ENCODE peak calls at places on chromosomes 11 and 22, in eight cellular contexts. One of them, this sample, is unnamed.

GRCh38 chr11:130827697-130828377 is 88.4 kb downstream of the SNX19 start:
- DNase-seq in Caco-2: peak
- DNase-seq in heart left ventricle: no peak
- DNase-seq in cardiac fibroblast: peak
- DNase-seq in AG04449: no peak
- DNase-seq in HepG2: peak
- DNase-seq in endothelial cell: peak
- DNase-seq in HFFc6: peak
- DNase-seq in this sample: peak

GRCh38 chr11:88979641-88980040 is 86.1 kb downstream of the GRM5 start:
- DNase-seq in cardiac fibroblast: no peak
- DNase-seq in HepG2: no peak
- DNase-seq in AG04449: no peak
- DNase-seq in HFFc6: peak
- DNase-seq in heart left ventricle: no peak
- DNase-seq in Caco-2: no peak
- DNase-seq in endothelial cell: no peak
- DNase-seq in this sample: no peak

GRCh38 chr11:70916321-70916720 is 336.1 kb downstream of the SHANK2 start:
- DNase-seq in endothelial cell: no peak
- DNase-seq in Caco-2: no peak
- DNase-seq in cardiac fibroblast: no peak
- DNase-seq in AG04449: no peak
- DNase-seq in HepG2: no peak
- DNase-seq in heart left ventricle: no peak
- DNase-seq in HFFc6: no peak
- DNase-seq in this sample: no peak

GRCh38 chr11:69321877-69322350 is 28.0 kb downstream of the MYEOV start:
- DNase-seq in AG04449: peak
- DNase-seq in cardiac fibroblast: peak
- DNase-seq in endothelial cell: no peak
- DNase-seq in HFFc6: peak
- DNase-seq in HepG2: no peak
- DNase-seq in Caco-2: peak
- DNase-seq in heart left ventricle: no peak
- DNase-seq in this sample: no peak

GRCh38 chr22:32306561-32306960 is 51.1 kb upstream of the RFPL3 start:
- DNase-seq in AG04449: no peak
- DNase-seq in heart left ventricle: no peak
- DNase-seq in cardiac fibroblast: no peak
- DNase-seq in HFFc6: no peak
- DNase-seq in HepG2: no peak
- DNase-seq in endothelial cell: no peak
- DNase-seq in Caco-2: no peak
- DNase-seq in this sample: no peak

GRCh38 chr22:41822289-41823057 is 10.4 kb upstream of the SREBF2 start:
- DNase-seq in heart left ventricle: no peak
- DNase-seq in AG04449: no peak
- DNase-seq in Caco-2: no peak
- DNase-seq in HepG2: peak
- DNase-seq in HFFc6: peak
- DNase-seq in cardiac fibroblast: peak
- DNase-seq in endothelial cell: no peak
- DNase-seq in this sample: peak

GRCh38 chr11:32913445-32913844 is 20.8 kb downstream of the QSER1 start:
- DNase-seq in heart left ventricle: no peak
- DNase-seq in AG04449: no peak
- DNase-seq in endothelial cell: no peak
- DNase-seq in Caco-2: no peak
- DNase-seq in HFFc6: no peak
- DNase-seq in cardiac fibroblast: no peak
- DNase-seq in HepG2: no peak
- DNase-seq in this sample: no peak

GRCh38 chr22:47395481-47395880 is 633.0 kb downstream of the TBC1D22A start:
- DNase-seq in heart left ventricle: no peak
- DNase-seq in HFFc6: no peak
- DNase-seq in endothelial cell: no peak
- DNase-seq in AG04449: no peak
- DNase-seq in HepG2: no peak
- DNase-seq in Caco-2: no peak
- DNase-seq in cardiac fibroblast: peak
- DNase-seq in this sample: no peak

GRCh38 chr11:110894224-110894623 is 182.0 kb upstream of the ARHGAP20 start:
- DNase-seq in HFFc6: no peak
- DNase-seq in heart left ventricle: no peak
- DNase-seq in endothelial cell: no peak
- DNase-seq in cardiac fibroblast: no peak
- DNase-seq in HepG2: no peak
- DNase-seq in AG04449: no peak
- DNase-seq in Caco-2: no peak
- DNase-seq in this sample: no peak

GRCh38 chr11:112822478-112823274 is 138.5 kb upstream of the NCAM1 start:
- DNase-seq in HFFc6: no peak
- DNase-seq in endothelial cell: no peak
- DNase-seq in Caco-2: no peak
- DNase-seq in AG04449: no peak
- DNase-seq in cardiac fibroblast: no peak
- DNase-seq in heart left ventricle: no peak
- DNase-seq in HepG2: no peak
- DNase-seq in this sample: peak

DNA sequence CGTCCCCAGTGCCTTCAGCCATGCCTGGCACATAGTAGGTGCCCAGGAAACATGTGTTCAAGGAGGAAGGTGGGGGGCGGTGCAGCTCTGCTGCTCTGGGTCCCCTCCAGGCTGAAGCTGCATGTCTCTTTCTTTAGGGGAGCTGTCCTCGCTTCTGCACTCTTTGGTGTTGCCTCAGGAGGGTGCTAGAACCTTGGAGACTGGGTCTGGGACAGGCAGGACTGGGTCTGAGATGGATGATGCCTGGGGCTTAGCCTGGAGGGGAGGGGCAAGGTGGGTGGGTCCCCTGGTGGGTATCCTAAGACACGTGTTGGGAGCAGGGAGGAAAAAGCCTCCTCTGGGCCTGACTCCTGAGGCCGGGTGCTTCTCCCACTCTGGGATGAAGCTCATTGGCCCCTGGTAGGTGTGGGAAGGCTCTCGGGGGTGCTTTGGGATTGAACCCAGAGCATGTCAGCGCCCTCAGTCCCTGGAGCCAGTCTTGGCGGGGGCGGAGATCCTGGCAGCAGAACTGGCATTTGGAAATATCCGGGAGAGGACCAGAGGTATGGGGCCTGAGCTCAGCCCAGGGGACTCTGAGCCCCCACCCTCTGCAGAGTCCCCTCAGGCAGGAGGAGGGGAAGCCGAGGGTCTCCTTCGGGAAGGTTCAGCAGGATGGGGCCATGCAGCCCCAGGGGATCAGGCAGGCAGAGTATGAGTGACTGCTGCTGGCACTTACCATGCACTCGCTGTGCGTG is 6.7 kb upstream of the GSTP1 start:
- DNase-seq in HepG2: no peak
- DNase-seq in HFFc6: no peak
- DNase-seq in endothelial cell: no peak
- DNase-seq in Caco-2: no peak
- DNase-seq in cardiac fibroblast: no peak
- DNase-seq in AG04449: no peak
- DNase-seq in heart left ventricle: no peak
- DNase-seq in this sample: no peak
- TF ChIP-seq CTCF in HepG2: peak
- TF ChIP-seq CTCF in HFFc6: no peak
- TF ChIP-seq CTCF in endothelial cell: no peak
- TF ChIP-seq CTCF in Caco-2: no peak
- TF ChIP-seq CTCF in cardiac fibroblast: no peak
- TF ChIP-seq CTCF in AG04449: no peak
- TF ChIP-seq CTCF in heart left ventricle: no peak
- TF ChIP-seq CTCF in this sample: no peak

DNA sequence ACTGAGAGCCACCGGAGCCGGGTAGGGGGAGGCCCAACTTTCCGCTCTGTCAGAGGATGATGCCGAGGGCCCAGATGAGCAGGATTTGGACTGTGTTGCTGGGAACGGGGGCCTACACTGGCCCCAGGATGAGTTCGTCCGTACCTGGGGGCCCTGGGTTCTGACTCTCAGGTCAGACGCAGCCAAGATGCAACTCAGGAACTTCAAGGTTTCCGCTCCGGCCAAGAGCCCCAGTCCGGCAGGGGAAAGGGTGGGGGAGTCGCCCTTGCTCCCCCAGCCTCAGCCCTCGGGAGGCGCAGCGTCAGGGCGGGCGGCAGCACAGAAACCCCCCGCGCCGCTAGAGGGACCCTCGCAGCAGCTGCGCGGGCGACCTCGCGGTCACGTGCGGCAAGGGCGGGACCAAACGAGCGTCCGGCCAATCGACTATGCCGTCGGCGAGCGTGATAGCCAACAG is 241 bp upstream of the ARL2 start:
- DNase-seq in HepG2: no peak
- DNase-seq in HFFc6: peak
- DNase-seq in Caco-2: no peak
- DNase-seq in AG04449: peak
- DNase-seq in endothelial cell: peak
- DNase-seq in heart left ventricle: peak
- DNase-seq in cardiac fibroblast: peak
- DNase-seq in this sample: peak
- TF ChIP-seq CTCF in HepG2: peak
- TF ChIP-seq CTCF in HFFc6: no peak
- TF ChIP-seq CTCF in Caco-2: peak
- TF ChIP-seq CTCF in AG04449: peak
- TF ChIP-seq CTCF in endothelial cell: peak
- TF ChIP-seq CTCF in heart left ventricle: peak
- TF ChIP-seq CTCF in cardiac fibroblast: no peak
- TF ChIP-seq CTCF in this sample: peak

GRCh38 chr11:120139316-120140069 is 1.6 kb upstream of the TRIM29 start:
- DNase-seq in endothelial cell: no peak
- DNase-seq in AG04449: no peak
- DNase-seq in Caco-2: no peak
- DNase-seq in heart left ventricle: no peak
- DNase-seq in cardiac fibroblast: no peak
- DNase-seq in HepG2: no peak
- DNase-seq in HFFc6: no peak
- DNase-seq in this sample: no peak

GRCh38 chr11:120136356-120136755 is 1.6 kb downstream of the TRIM29 start:
- DNase-seq in endothelial cell: peak
- DNase-seq in HFFc6: no peak
- DNase-seq in AG04449: no peak
- DNase-seq in HepG2: no peak
- DNase-seq in cardiac fibroblast: no peak
- DNase-seq in Caco-2: no peak
- DNase-seq in heart left ventricle: no peak
- DNase-seq in this sample: no peak

GRCh38 chr11:120137187-120137610 is 714 bp downstream of the TRIM29 start:
- DNase-seq in Caco-2: no peak
- DNase-seq in HFFc6: no peak
- DNase-seq in heart left ventricle: no peak
- DNase-seq in AG04449: no peak
- DNase-seq in endothelial cell: peak
- DNase-seq in cardiac fibroblast: no peak
- DNase-seq in HepG2: no peak
- DNase-seq in this sample: no peak

GRCh38 chr11:120135838-120136237 is 2.1 kb downstream of the TRIM29 start:
- DNase-seq in heart left ventricle: no peak
- DNase-seq in endothelial cell: no peak
- DNase-seq in HepG2: no peak
- DNase-seq in HFFc6: no peak
- DNase-seq in Caco-2: no peak
- DNase-seq in cardiac fibroblast: no peak
- DNase-seq in AG04449: no peak
- DNase-seq in this sample: no peak

DNA sequence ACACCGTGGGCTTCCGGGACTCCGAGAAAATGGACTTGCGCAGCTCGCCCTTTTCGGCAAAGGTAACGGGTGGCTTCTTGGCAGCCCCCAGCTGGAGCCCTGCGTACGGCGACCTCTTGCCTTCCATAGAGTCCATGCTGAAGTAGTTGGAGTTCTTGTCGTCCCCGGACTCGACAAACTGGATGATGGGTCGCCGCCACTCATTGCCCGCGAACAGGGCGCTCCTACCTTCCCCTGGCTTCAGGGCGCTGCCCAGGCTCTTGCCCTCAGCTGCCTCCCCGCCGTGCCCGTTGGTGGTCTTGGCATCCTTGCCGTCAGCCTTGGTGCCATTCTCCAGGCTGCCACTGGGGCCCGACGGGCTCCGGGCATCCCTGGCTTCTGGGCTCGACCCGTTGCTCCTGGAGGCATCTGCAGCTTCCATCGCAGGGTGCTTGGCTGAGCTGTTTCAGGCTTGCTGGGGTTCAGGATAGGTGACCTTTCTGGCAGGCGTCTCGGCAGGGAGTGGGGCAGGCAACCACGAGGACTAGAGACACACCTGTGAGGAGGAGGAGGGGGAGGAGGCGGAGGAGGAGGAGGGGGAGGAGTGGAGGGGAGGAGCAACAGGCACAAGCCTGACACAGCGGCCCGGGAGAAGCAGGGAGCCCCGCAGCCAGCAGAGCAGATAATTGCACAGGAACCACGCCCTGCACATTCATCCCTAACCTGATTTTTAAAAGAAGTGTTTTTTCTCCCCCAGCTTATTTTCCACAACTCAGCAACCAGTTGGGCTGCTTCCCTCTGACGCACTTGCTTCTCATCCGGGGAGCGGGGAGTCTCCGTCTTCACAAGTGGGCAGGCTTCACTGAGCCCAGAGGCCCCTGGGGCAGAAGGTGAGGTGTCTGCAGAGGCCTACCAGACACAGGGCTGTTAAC is at the start of gene TRIM29:
- DNase-seq in endothelial cell: peak
- DNase-seq in HepG2: no peak
- DNase-seq in heart left ventricle: no peak
- DNase-seq in Caco-2: peak
- DNase-seq in HFFc6: no peak
- DNase-seq in AG04449: no peak
- DNase-seq in cardiac fibroblast: no peak
- DNase-seq in this sample: peak
- TF ChIP-seq CTCF in endothelial cell: no peak
- TF ChIP-seq CTCF in HepG2: no peak
- TF ChIP-seq CTCF in heart left ventricle: no peak
- TF ChIP-seq CTCF in Caco-2: no peak
- TF ChIP-seq CTCF in HFFc6: no peak
- TF ChIP-seq CTCF in AG04449: no peak
- TF ChIP-seq CTCF in cardiac fibroblast: no peak
- TF ChIP-seq CTCF in this sample: peak

DNA sequence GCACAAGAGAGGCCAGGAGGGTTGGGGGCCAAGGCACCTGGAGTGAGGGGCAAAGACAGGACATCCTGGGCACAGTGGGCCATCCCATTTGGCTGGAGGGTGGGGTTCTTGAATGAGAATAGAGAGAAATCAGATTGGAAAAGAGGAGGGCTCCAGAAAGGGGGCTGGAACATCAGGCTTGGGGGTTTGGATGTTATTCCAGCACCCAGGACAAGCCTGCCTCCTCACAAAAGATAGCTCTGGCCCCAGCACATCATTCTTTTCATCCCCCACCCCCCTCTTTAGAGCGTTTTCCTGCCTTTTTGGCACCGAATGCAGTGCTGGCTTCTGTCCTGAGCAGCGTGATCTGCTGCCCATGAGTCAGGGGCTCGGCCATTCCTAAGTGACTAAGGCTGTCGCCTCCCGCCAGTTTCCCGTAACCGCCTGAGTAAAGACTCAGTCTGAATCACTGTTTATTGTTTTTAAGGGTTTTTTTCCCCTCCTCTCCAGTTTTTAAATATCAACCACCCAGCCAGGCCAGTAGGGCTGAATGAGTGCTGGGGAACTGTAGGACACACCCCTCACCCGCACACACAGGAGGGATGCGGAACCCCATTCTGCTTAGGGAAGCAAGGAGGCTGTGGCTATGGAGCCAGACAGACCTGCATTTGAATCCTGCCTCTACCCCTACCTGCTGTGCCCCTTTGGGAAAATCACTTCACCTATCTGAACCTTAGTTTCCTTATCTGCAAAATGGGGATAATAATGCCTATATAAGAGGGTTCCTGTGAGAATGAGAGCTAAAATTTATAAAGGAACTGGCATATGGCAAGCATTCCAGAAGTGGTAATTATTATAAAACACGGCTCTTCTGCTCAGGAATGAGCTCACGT is 32.4 kb upstream of the NAV2 start:
- DNase-seq in cardiac fibroblast: peak
- DNase-seq in heart left ventricle: peak
- DNase-seq in HepG2: no peak
- DNase-seq in HFFc6: peak
- DNase-seq in AG04449: peak
- DNase-seq in endothelial cell: no peak
- DNase-seq in Caco-2: no peak
- DNase-seq in this sample: peak
- TF ChIP-seq CTCF in cardiac fibroblast: peak
- TF ChIP-seq CTCF in heart left ventricle: no peak
- TF ChIP-seq CTCF in HepG2: no peak
- TF ChIP-seq CTCF in HFFc6: no peak
- TF ChIP-seq CTCF in AG04449: peak
- TF ChIP-seq CTCF in endothelial cell: no peak
- TF ChIP-seq CTCF in Caco-2: no peak
- TF ChIP-seq CTCF in this sample: no peak